ENCODE peak calls at places on chromosomes 6 and 20, in eight cellular contexts. One of them, this sample, is unnamed.

GRCh38 chr6:37258716-37259115 is 772 bp upstream of the TMEM217 start:
- DNase-seq in EH: no peak
- DNase-seq in T-helper 9 cell: no peak
- DNase-seq in NCI-H748 treated with DMSO at 0.1 percent for 48 hours: no peak
- DNase-seq in mesothelial cell of epicardium: no peak
- DNase-seq in activated naive CD8-positive, alpha-beta T cell treated with anti-CD3 and anti-CD28 coated beads, Interleukin-2, amount 50 U/mL, for 24 hours: no peak
- DNase-seq in DMS153: no peak
- DNase-seq in activated T-cell treated with anti-CD3 and anti-CD28 coated beads, Interleukin-2, amount 50 U/mL, for 4 hours: no peak
- DNase-seq in this sample: no peak

GRCh38 chr20:53157443-53158408 is 185.6 kb downstream of the TSHZ2 start:
- DNase-seq in EH: peak; percentile 62
- DNase-seq in T-helper 9 cell: peak; percentile 21
- DNase-seq in NCI-H748 treated with DMSO at 0.1 percent for 48 hours: no peak
- DNase-seq in mesothelial cell of epicardium: no peak
- DNase-seq in activated naive CD8-positive, alpha-beta T cell treated with anti-CD3 and anti-CD28 coated beads, Interleukin-2, amount 50 U/mL, for 24 hours: peak; percentile 49
- DNase-seq in DMS153: no peak
- DNase-seq in activated T-cell treated with anti-CD3 and anti-CD28 coated beads, Interleukin-2, amount 50 U/mL, for 4 hours: peak; percentile 32
- DNase-seq in this sample: peak; percentile 52

GRCh38 chr6:83042671-83043070 is 23.0 kb downstream of the UBE3D start:
- DNase-seq in EH: no peak
- DNase-seq in T-helper 9 cell: no peak
- DNase-seq in NCI-H748 treated with DMSO at 0.1 percent for 48 hours: no peak
- DNase-seq in mesothelial cell of epicardium: no peak
- DNase-seq in activated naive CD8-positive, alpha-beta T cell treated with anti-CD3 and anti-CD28 coated beads, Interleukin-2, amount 50 U/mL, for 24 hours: no peak
- DNase-seq in DMS153: no peak
- DNase-seq in activated T-cell treated with anti-CD3 and anti-CD28 coated beads, Interleukin-2, amount 50 U/mL, for 4 hours: no peak
- DNase-seq in this sample: no peak

GRCh38 chr6:24666616-24667377 is at the start of the genes ACOT13 and TDP2:
- DNase-seq in EH: peak; percentile 97
- DNase-seq in T-helper 9 cell: peak; percentile 92
- DNase-seq in NCI-H748 treated with DMSO at 0.1 percent for 48 hours: peak; percentile 84
- DNase-seq in mesothelial cell of epicardium: peak; percentile 96
- DNase-seq in activated naive CD8-positive, alpha-beta T cell treated with anti-CD3 and anti-CD28 coated beads, Interleukin-2, amount 50 U/mL, for 24 hours: peak; percentile 95
- DNase-seq in DMS153: peak; percentile 95
- DNase-seq in activated T-cell treated with anti-CD3 and anti-CD28 coated beads, Interleukin-2, amount 50 U/mL, for 4 hours: peak; percentile 94
- DNase-seq in this sample: peak; percentile 92

GRCh38 chr6:150456902-150457643 is 88.3 kb downstream of the IYD start:
- DNase-seq in EH: no peak
- DNase-seq in T-helper 9 cell: no peak
- DNase-seq in NCI-H748 treated with DMSO at 0.1 percent for 48 hours: no peak
- DNase-seq in mesothelial cell of epicardium: no peak
- DNase-seq in activated naive CD8-positive, alpha-beta T cell treated with anti-CD3 and anti-CD28 coated beads, Interleukin-2, amount 50 U/mL, for 24 hours: no peak
- DNase-seq in DMS153: no peak
- DNase-seq in activated T-cell treated with anti-CD3 and anti-CD28 coated beads, Interleukin-2, amount 50 U/mL, for 4 hours: no peak
- DNase-seq in this sample: no peak

GRCh38 chr6:141133346-141133745 is 999.4 kb upstream of the GJE1 start:
- DNase-seq in EH: peak; percentile 37
- DNase-seq in T-helper 9 cell: no peak
- DNase-seq in NCI-H748 treated with DMSO at 0.1 percent for 48 hours: no peak
- DNase-seq in mesothelial cell of epicardium: no peak
- DNase-seq in activated naive CD8-positive, alpha-beta T cell treated with anti-CD3 and anti-CD28 coated beads, Interleukin-2, amount 50 U/mL, for 24 hours: no peak
- DNase-seq in DMS153: no peak
- DNase-seq in activated T-cell treated with anti-CD3 and anti-CD28 coated beads, Interleukin-2, amount 50 U/mL, for 4 hours: no peak
- DNase-seq in this sample: no peak

GRCh38 chr20:20369353-20370086 is 1.6 kb downstream of the INSM1 start:
- DNase-seq in EH: no peak
- DNase-seq in T-helper 9 cell: no peak
- DNase-seq in NCI-H748 treated with DMSO at 0.1 percent for 48 hours: peak; percentile 74
- DNase-seq in mesothelial cell of epicardium: no peak
- DNase-seq in activated naive CD8-positive, alpha-beta T cell treated with anti-CD3 and anti-CD28 coated beads, Interleukin-2, amount 50 U/mL, for 24 hours: peak; percentile 16
- DNase-seq in DMS153: peak; percentile 54
- DNase-seq in activated T-cell treated with anti-CD3 and anti-CD28 coated beads, Interleukin-2, amount 50 U/mL, for 4 hours: no peak
- DNase-seq in this sample: peak; percentile 78

GRCh38 chr6:125300992-125301434 is 754 bp downstream of the HDDC2 start:
- DNase-seq in EH: peak; percentile 74
- DNase-seq in T-helper 9 cell: no peak
- DNase-seq in NCI-H748 treated with DMSO at 0.1 percent for 48 hours: peak; percentile 9
- DNase-seq in mesothelial cell of epicardium: no peak
- DNase-seq in activated naive CD8-positive, alpha-beta T cell treated with anti-CD3 and anti-CD28 coated beads, Interleukin-2, amount 50 U/mL, for 24 hours: no peak
- DNase-seq in DMS153: no peak
- DNase-seq in activated T-cell treated with anti-CD3 and anti-CD28 coated beads, Interleukin-2, amount 50 U/mL, for 4 hours: no peak
- DNase-seq in this sample: no peak

GRCh38 chr20:891121-892080 is 24.7 kb downstream of the ANGPT4 start:
- DNase-seq in EH: no peak
- DNase-seq in T-helper 9 cell: no peak
- DNase-seq in NCI-H748 treated with DMSO at 0.1 percent for 48 hours: no peak
- DNase-seq in mesothelial cell of epicardium: no peak
- DNase-seq in activated naive CD8-positive, alpha-beta T cell treated with anti-CD3 and anti-CD28 coated beads, Interleukin-2, amount 50 U/mL, for 24 hours: no peak
- DNase-seq in DMS153: no peak
- DNase-seq in activated T-cell treated with anti-CD3 and anti-CD28 coated beads, Interleukin-2, amount 50 U/mL, for 4 hours: no peak
- DNase-seq in this sample: no peak

GRCh38 chr6:94902974-94903628 is 674.2 kb upstream of the MANEA start:
- DNase-seq in EH: no peak
- DNase-seq in T-helper 9 cell: no peak
- DNase-seq in NCI-H748 treated with DMSO at 0.1 percent for 48 hours: no peak
- DNase-seq in mesothelial cell of epicardium: no peak
- DNase-seq in activated naive CD8-positive, alpha-beta T cell treated with anti-CD3 and anti-CD28 coated beads, Interleukin-2, amount 50 U/mL, for 24 hours: no peak
- DNase-seq in DMS153: no peak
- DNase-seq in activated T-cell treated with anti-CD3 and anti-CD28 coated beads, Interleukin-2, amount 50 U/mL, for 4 hours: no peak
- DNase-seq in this sample: no peak

GRCh38 chr6:3843379-3844096 is 5.6 kb upstream of the FAM50B start:
- DNase-seq in EH: no peak
- DNase-seq in T-helper 9 cell: no peak
- DNase-seq in NCI-H748 treated with DMSO at 0.1 percent for 48 hours: no peak
- DNase-seq in mesothelial cell of epicardium: no peak
- DNase-seq in activated naive CD8-positive, alpha-beta T cell treated with anti-CD3 and anti-CD28 coated beads, Interleukin-2, amount 50 U/mL, for 24 hours: no peak
- DNase-seq in DMS153: no peak
- DNase-seq in activated T-cell treated with anti-CD3 and anti-CD28 coated beads, Interleukin-2, amount 50 U/mL, for 4 hours: no peak
- DNase-seq in this sample: no peak

GRCh38 chr6:169173532-169174268 is 79.9 kb downstream of the THBS2 start:
- DNase-seq in EH: peak; percentile 49
- DNase-seq in T-helper 9 cell: no peak
- DNase-seq in NCI-H748 treated with DMSO at 0.1 percent for 48 hours: no peak
- DNase-seq in mesothelial cell of epicardium: no peak
- DNase-seq in activated naive CD8-positive, alpha-beta T cell treated with anti-CD3 and anti-CD28 coated beads, Interleukin-2, amount 50 U/mL, for 24 hours: no peak
- DNase-seq in DMS153: no peak
- DNase-seq in activated T-cell treated with anti-CD3 and anti-CD28 coated beads, Interleukin-2, amount 50 U/mL, for 4 hours: no peak
- DNase-seq in this sample: no peak

GRCh38 chr6:90406142-90406794 is 109.6 kb upstream of the BACH2 start:
- DNase-seq in EH: peak; percentile 26
- DNase-seq in T-helper 9 cell: no peak
- DNase-seq in NCI-H748 treated with DMSO at 0.1 percent for 48 hours: no peak
- DNase-seq in mesothelial cell of epicardium: no peak
- DNase-seq in activated naive CD8-positive, alpha-beta T cell treated with anti-CD3 and anti-CD28 coated beads, Interleukin-2, amount 50 U/mL, for 24 hours: no peak
- DNase-seq in DMS153: no peak
- DNase-seq in activated T-cell treated with anti-CD3 and anti-CD28 coated beads, Interleukin-2, amount 50 U/mL, for 4 hours: no peak
- DNase-seq in this sample: no peak

GRCh38 chr20:54502179-54502578 is 26.8 kb downstream of the DOK5 start:
- DNase-seq in EH: no peak
- DNase-seq in T-helper 9 cell: no peak
- DNase-seq in NCI-H748 treated with DMSO at 0.1 percent for 48 hours: no peak
- DNase-seq in mesothelial cell of epicardium: no peak
- DNase-seq in activated naive CD8-positive, alpha-beta T cell treated with anti-CD3 and anti-CD28 coated beads, Interleukin-2, amount 50 U/mL, for 24 hours: no peak
- DNase-seq in DMS153: no peak
- DNase-seq in activated T-cell treated with anti-CD3 and anti-CD28 coated beads, Interleukin-2, amount 50 U/mL, for 4 hours: no peak
- DNase-seq in this sample: no peak

GRCh38 chr6:4459981-4460380 is 316.2 kb upstream of the CDYL start:
- DNase-seq in EH: no peak
- DNase-seq in T-helper 9 cell: no peak
- DNase-seq in NCI-H748 treated with DMSO at 0.1 percent for 48 hours: no peak
- DNase-seq in mesothelial cell of epicardium: no peak
- DNase-seq in activated naive CD8-positive, alpha-beta T cell treated with anti-CD3 and anti-CD28 coated beads, Interleukin-2, amount 50 U/mL, for 24 hours: no peak
- DNase-seq in DMS153: no peak
- DNase-seq in activated T-cell treated with anti-CD3 and anti-CD28 coated beads, Interleukin-2, amount 50 U/mL, for 4 hours: no peak
- DNase-seq in this sample: no peak

GRCh38 chr6:43831211-43831610 is 61.2 kb downstream of the VEGFA start:
- DNase-seq in EH: no peak
- DNase-seq in T-helper 9 cell: no peak
- DNase-seq in NCI-H748 treated with DMSO at 0.1 percent for 48 hours: no peak
- DNase-seq in mesothelial cell of epicardium: no peak
- DNase-seq in activated naive CD8-positive, alpha-beta T cell treated with anti-CD3 and anti-CD28 coated beads, Interleukin-2, amount 50 U/mL, for 24 hours: no peak
- DNase-seq in DMS153: no peak
- DNase-seq in activated T-cell treated with anti-CD3 and anti-CD28 coated beads, Interleukin-2, amount 50 U/mL, for 4 hours: no peak
- DNase-seq in this sample: no peak

This sample was measured in NCI-H526.